ENCODE peak calls at places on chromosomes 13 and 19, in ten cellular contexts. W is IMR-90, N is PC-9, M is cardiac muscle cell, L is colonic mucosa, Q is mammary epithelial cell, O is choroid plexus epithelial cell, Z is ascending aorta, Y is GM12865, B is suprapubic skin. S is an unnamed sample.

GRCh38 chr19:41936416-41936850 is 8.2 kb upstream of the ERFL start:
- DNase-seq in Q (peak; percentile 33), W (no peak), Y (no peak), N (no peak), B (no peak), L (no peak), Z (no peak), O (no peak), M (no peak), S (no peak)

GRCh38 chr19:1864480-1865171 is 1.2 kb upstream of the KLF16 start:
- DNase-seq in Q (no peak), W (peak; percentile 38), L (peak; percentile 75), Z (peak; percentile 85), Y (peak; percentile 89), O (peak; percentile 53), N (peak; percentile 76), M (peak; percentile 67), B (peak; percentile 84), S (peak; percentile 54)

GRCh38 chr19:7985481-7985911 is 19.9 kb downstream of the ELAVL1 start:
- DNase-seq in B (no peak), W (no peak), O (no peak), L (no peak), Y (no peak), Q (no peak), Z (no peak), M (no peak), N (no peak), S (no peak)

GRCh38 chr13:101415358-101416174 is 742 bp downstream of the NALCN start:
- DNase-seq in Z (no peak), N (peak; percentile 36), Q (no peak), W (no peak), L (no peak), O (no peak), Y (peak; percentile 34), M (no peak), B (no peak), S (no peak)

GRCh38 chr19:18985257-18985656 is 44.2 kb upstream of the HOMER3 start:
- DNase-seq in Q (no peak), L (no peak), Z (no peak), B (no peak), M (peak; percentile 74), W (no peak), N (no peak), O (no peak), Y (no peak), S (peak; percentile 91)

GRCh38 chr19:35545855-35546381 is 492 bp downstream of the TMEM147 start:
- DNase-seq in B (no peak), L (peak; percentile 48), M (peak; percentile 30), Q (peak; percentile 29), Z (peak; percentile 78), Y (peak; percentile 84), O (peak; percentile 18), N (peak; percentile 70), W (no peak), S (no peak)

GRCh38 chr13:48220592-48221300 is 12.3 kb upstream of the ITM2B start:
- DNase-seq in O (peak; percentile 45), N (no peak), W (no peak), Z (no peak), B (no peak), Q (no peak), M (no peak), L (no peak), Y (no peak), S (no peak)

GRCh38 chr13:31264146-31264545 is 64.4 kb downstream of the B3GLCT start:
- DNase-seq in B (no peak), N (no peak), Q (no peak), O (no peak), W (peak; percentile 29), L (no peak), Z (no peak), M (peak; percentile 9), Y (no peak), S (peak; percentile 25)

GRCh38 chr13:44703371-44703770 is 127.2 kb upstream of the TSC22D1 start:
- DNase-seq in Q (peak; percentile 64), Z (no peak), O (peak; percentile 72), L (no peak), N (no peak), Y (no peak), W (peak; percentile 87), B (no peak), M (peak; percentile 27), S (peak; percentile 29)

GRCh38 chr19:46574533-46574932 is 26.6 kb upstream of the CALM3 start:
- DNase-seq in Q (no peak), B (no peak), M (peak; percentile 27), Z (no peak), O (peak; percentile 47), W (no peak), N (no peak), L (no peak), Y (no peak), S (no peak)

GRCh38 chr13:36841411-36841810 is 22.4 kb downstream of the RFXAP start:
- DNase-seq in O (peak; percentile 44), Z (no peak), L (no peak), W (no peak), M (peak; percentile 17), Y (no peak), N (no peak), Q (no peak), B (no peak), S (no peak)

GRCh38 chr13:51636349-51636890 is 52.2 kb downstream of the WDFY2 start:
- DNase-seq in Q (no peak), W (no peak), O (peak; percentile 42), M (no peak), L (no peak), B (no peak), Y (no peak), N (no peak), Z (no peak), S (no peak)

GRCh38 chr19:1214862-1215731 is 9.5 kb downstream of the STK11 start:
- DNase-seq in O (no peak), M (no peak), B (no peak), L (no peak), Z (peak; percentile 92), W (no peak), N (peak; percentile 60), Y (no peak), Q (no peak), S (no peak)

GRCh38 chr19:47190167-47190727 is 40.8 kb downstream of the BBC3 start:
- DNase-seq in Y (no peak), W (peak; percentile 71), M (peak; percentile 89), Z (peak; percentile 84), O (peak; percentile 89), B (no peak), Q (peak; percentile 33), N (peak; percentile 46), L (peak; percentile 76), S (peak; percentile 87)

GRCh38 chr13:75362026-75362425 is 119.9 kb downstream of the TBC1D4 start:
- DNase-seq in O (no peak), L (no peak), Y (no peak), N (no peak), W (no peak), Z (no peak), B (no peak), Q (no peak), M (no peak), S (no peak)
- TF ChIP-seq CTCF in O (no peak), L (no peak), Y (no peak), N (no peak), W (no peak), Z (no peak), B (no peak), Q (no peak), M (no peak), S (no peak)

DNA sequence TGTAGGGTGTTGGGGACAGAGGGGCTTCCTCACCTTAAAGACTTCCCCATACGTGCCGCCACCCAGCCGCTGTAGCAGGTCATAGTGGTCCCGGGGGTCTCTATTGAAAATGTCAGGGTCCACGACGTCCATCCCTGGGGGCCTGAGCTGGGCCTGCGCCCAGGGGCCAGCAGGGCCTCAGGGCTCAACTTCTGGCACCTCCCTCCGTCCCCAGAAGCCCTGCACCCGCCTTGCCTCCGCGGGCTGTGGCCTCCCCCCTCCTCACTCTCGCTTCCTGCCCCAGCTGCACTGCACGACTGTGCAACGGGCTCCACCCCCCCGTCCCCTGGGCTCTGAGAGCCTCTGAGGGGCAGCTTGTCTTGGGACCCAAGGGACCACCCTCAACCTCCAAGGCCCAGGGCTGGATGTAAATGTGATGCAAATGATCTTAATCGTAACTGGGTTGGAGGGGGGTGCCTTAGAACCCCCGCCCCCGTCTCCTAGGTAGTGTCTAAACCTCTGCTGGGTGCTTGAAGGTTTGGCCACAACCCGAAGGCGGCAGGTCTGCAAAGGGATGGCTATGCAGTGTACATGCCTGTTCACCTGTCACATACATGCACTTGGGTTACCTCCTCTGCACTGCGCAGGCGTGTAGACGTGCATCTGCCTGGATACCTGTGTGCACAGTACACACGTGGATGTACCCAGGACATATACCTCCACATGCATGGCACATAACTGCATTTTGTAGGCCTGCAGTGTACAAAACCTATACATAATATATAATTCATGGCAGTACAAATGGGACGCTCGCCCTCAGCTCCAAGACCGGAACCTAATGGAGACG is at the start of gene MAP4K1:
- DNase-seq in L (peak; percentile 63), Q (no peak), Y (peak; percentile 96), B (peak; percentile 77), W (no peak), M (no peak), Z (peak; percentile 67), O (no peak), N (no peak), S (no peak)
- H3K4me3 ChIP-seq in L (peak within 1 kb of the TSS; percentile 97), Q (peak within 1 kb of the TSS; percentile 88), Y (peak within 1 kb of the TSS; percentile 75), B (peak within 1 kb of the TSS; percentile 92), W (peak within 1 kb of the TSS; percentile 52), M (peak within 1 kb of the TSS; percentile 75), Z (peak within 1 kb of the TSS; percentile 75), O (peak within 1 kb of the TSS; percentile 99), N (peak within 1 kb of the TSS; percentile 87), S (peak within 1 kb of the TSS; percentile 67)

GRCh38 chr13:107678075-107678689 is 537.2 kb downstream of the LIG4 start:
- DNase-seq in Y (no peak), W (peak; percentile 53), Z (no peak), L (no peak), N (no peak), Q (no peak), B (no peak), M (no peak), O (peak; percentile 60), S (no peak)
- TF ChIP-seq CTCF in Y (no peak), W (peak; percentile 53), Z (no peak), L (no peak), N (no peak), Q (no peak), B (no peak), M (no peak), O (peak; percentile 67), S (no peak)

GRCh38 chr19:44643605-44644390 is at the start of gene PVR:
- DNase-seq in Z (peak; percentile 83), Y (peak; percentile 42), B (peak; percentile 74), O (peak; percentile 71), L (peak; percentile 79), N (peak; percentile 78), W (peak; percentile 77), M (peak; percentile 74), Q (peak; percentile 79), S (peak; percentile 68)

GRCh38 chr19:44644391-44645016 is 794 bp downstream of the PVR start:
- DNase-seq in M (no peak), N (peak; percentile 48), L (peak; percentile 49), Y (no peak), W (peak; percentile 49), O (peak; percentile 33), Z (peak; percentile 71), Q (peak; percentile 63), B (no peak), S (peak; percentile 37)

GRCh38 chr19:44647144-44647543 is 3.4 kb downstream of the PVR start:
- DNase-seq in N (no peak), Z (no peak), Q (no peak), O (no peak), L (no peak), B (no peak), Y (no peak), W (no peak), M (no peak), S (no peak)

GRCh38 chr19:44646049-44646416 is 2.3 kb downstream of the PVR start:
- DNase-seq in O (no peak), N (no peak), W (no peak), Q (no peak), B (no peak), Y (no peak), Z (no peak), M (no peak), L (no peak), S (no peak)

GRCh38 chr19:44645407-44646048 is 1.8 kb downstream of the PVR start:
- DNase-seq in Q (no peak), L (no peak), N (no peak), Y (no peak), B (no peak), O (no peak), Z (no peak), W (no peak), M (no peak), S (no peak)
- H3K4me3 ChIP-seq in Q (peak overlapping the region; percentile 17), L (no peak overlapping the region), N (peak overlapping the region; percentile 60), Y (no peak overlapping the region), B (no peak overlapping the region), O (peak overlapping the region; percentile 15), Z (no peak overlapping the region), W (peak overlapping the region; percentile 35), M (no peak overlapping the region), S (peak overlapping the region; percentile 27)

S was measured in fibroblast of pulmonary artery.